ENCODE peak calls at places on chromosome 18, in four cellular contexts. Z is H1, U is IMR-90, B is H9. N is an unnamed sample.

GRCh38 chr18:12315911-12316310 is 7.9 kb downstream of the TUBB6 start:
- DNase-seq in Z (no peak), U (no peak), B (no peak), N (no peak)

GRCh38 chr18:78984941-78985784 is 5.5 kb downstream of the SALL3 start:
- DNase-seq in Z (peak; percentile 51), U (no peak), B (peak; percentile 81), N (no peak)

GRCh38 chr18:62128157-62128556 is 58.7 kb downstream of the PIGN start:
- DNase-seq in Z (no peak), U (peak; percentile 61), B (no peak), N (no peak)

GRCh38 chr18:10785798-10786197 is 260.0 kb downstream of the NAPG start:
- DNase-seq in Z (no peak), U (no peak), B (no peak), N (no peak)

GRCh38 chr18:55018602-55019001 is 59.3 kb upstream of the CCDC68 start:
- DNase-seq in Z (no peak), U (peak; percentile 68), B (no peak), N (no peak)

GRCh38 chr18:73462092-73462491 is 594.3 kb upstream of the NETO1 start:
- DNase-seq in Z (no peak), U (peak; percentile 92), B (no peak), N (no peak)

GRCh38 chr18:41982942-41983660 is 28.1 kb downstream of the PIK3C3 start:
- DNase-seq in Z (no peak), U (peak; percentile 20), B (no peak), N (no peak)

GRCh38 chr18:74682998-74683311 is 85.3 kb downstream of the ZNF407 start:
- DNase-seq in Z (no peak), U (peak; percentile 44), B (no peak), N (no peak)

GRCh38 chr18:59547691-59548182 is 149.5 kb downstream of the CCBE1 start:
- DNase-seq in Z (no peak), U (peak; percentile 93), B (peak; percentile 51), N (no peak)

GRCh38 chr18:61502472-61502871 is 169.2 kb downstream of the CDH20 start:
- DNase-seq in Z (no peak), U (peak; percentile 61), B (peak; percentile 50), N (peak; percentile 51)

GRCh38 chr18:69469444-69469919 is 68.8 kb downstream of the DOK6 start:
- DNase-seq in Z (peak; percentile 29), U (no peak), B (peak; percentile 63), N (no peak)

GRCh38 chr18:7305416-7305815 is 74.5 kb downstream of the LRRC30 start:
- DNase-seq in Z (no peak), U (no peak), B (no peak), N (no peak)

GRCh38 chr18:715626-716025 is 3.2 kb upstream of the ENOSF1 start:
- DNase-seq in Z (no peak), U (peak; percentile 82), B (no peak), N (no peak)

GRCh38 chr18:35983818-35984217 is 11.3 kb downstream of the RMP24 start:
- DNase-seq in Z (no peak), U (peak; percentile 94), B (no peak), N (no peak)

GRCh38 chr18:58583569-58583968 is 45.3 kb downstream of the ALPK2 start:
- DNase-seq in Z (no peak), U (no peak), B (no peak), N (no peak)

GRCh38 chr18:7021994-7022840 is 95.4 kb downstream of the LAMA1 start:
- DNase-seq in Z (no peak), U (peak; percentile 43), B (no peak), N (no peak)

GRCh38 chr18:76522104-76522503 is 27.1 kb upstream of the ZNF516 start:
- DNase-seq in Z (no peak), U (no peak), B (peak; percentile 67), N (no peak)

GRCh38 chr18:21914739-21915319 is 174.2 kb downstream of the MIB1 start:
- DNase-seq in Z (no peak), U (peak; percentile 62), B (peak; percentile 65), N (peak; percentile 40)

GRCh38 chr18:9724797-9725196 is 16.7 kb downstream of the RAB31 start:
- DNase-seq in Z (no peak), U (no peak), B (no peak), N (no peak)
- H3K4ac ChIP-seq in Z (no peak overlapping the region), U (no peak overlapping the region), B (no peak overlapping the region), N (no peak overlapping the region)

GRCh38 chr18:33560686-33561370 is 17.2 kb upstream of the ASXL3 start:
- DNase-seq in Z (no peak), U (peak; percentile 50), B (peak; percentile 57), N (no peak)
- H3K4ac ChIP-seq in Z (no peak overlapping the region), U (no peak overlapping the region), B (no peak overlapping the region), N (no peak overlapping the region)

DNA sequence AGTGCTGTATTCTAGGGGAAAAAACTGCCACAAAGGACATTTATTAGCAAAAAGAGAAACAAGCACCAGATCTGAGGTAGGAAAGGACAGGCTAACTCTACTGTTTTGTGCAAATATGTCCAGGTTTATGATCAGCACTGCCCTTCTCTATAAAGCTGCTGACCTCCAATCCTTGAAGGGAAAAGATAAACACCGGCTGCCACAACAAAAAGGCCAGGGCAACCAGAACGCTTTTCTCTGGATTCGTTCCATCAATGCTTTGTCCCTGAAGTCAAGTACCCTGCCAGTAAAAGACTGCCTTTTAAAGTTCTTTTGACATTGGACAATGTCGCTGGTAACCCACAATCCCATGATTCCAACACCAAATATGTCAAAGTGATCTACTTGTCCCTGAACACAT is 21.0 kb downstream of the SMAD2 start:
- DNase-seq in Z (no peak), U (no peak), B (no peak), N (no peak)
- H3K4ac ChIP-seq in Z (no peak overlapping the region), U (no peak overlapping the region), B (no peak overlapping the region), N (no peak overlapping the region)

GRCh38 chr18:9762561-9762960 is 54.5 kb downstream of the RAB31 start:
- DNase-seq in Z (no peak), U (no peak), B (no peak), N (no peak)
- H3K4ac ChIP-seq in Z (no peak overlapping the region), U (no peak overlapping the region), B (no peak overlapping the region), N (no peak overlapping the region)

GRCh38 chr18:48393776-48394175 is 15.4 kb downstream of the ZBTB7C start:
- DNase-seq in Z (no peak), U (no peak), B (no peak), N (no peak)
- H3K4ac ChIP-seq in Z (no peak overlapping the region), U (no peak overlapping the region), B (no peak overlapping the region), N (no peak overlapping the region)